ENCODE peak calls at places on chromosomes 6 and 20, in six cellular contexts. One of them, this sample, is unnamed.

GRCh38 chr6:15504040-15504491 is 158.8 kb downstream of the DTNBP1 start:
- DNase-seq in coronary artery: no peak
- DNase-seq in AG10803: peak; percentile 33
- DNase-seq in heart right ventricle: peak; percentile 47
- DNase-seq in foreskin fibroblast: peak; percentile 53
- DNase-seq in fibroblast of mammary gland: peak; percentile 62
- DNase-seq in this sample: no peak

GRCh38 chr20:10961651-10962288 is 288.0 kb upstream of the JAG1 start:
- DNase-seq in AG10803: no peak
- DNase-seq in foreskin fibroblast: peak; percentile 8
- DNase-seq in heart right ventricle: no peak
- DNase-seq in fibroblast of mammary gland: no peak
- DNase-seq in coronary artery: no peak
- DNase-seq in this sample: no peak

GRCh38 chr6:77463881-77464867 is 883 bp upstream of the HTR1B start:
- DNase-seq in fibroblast of mammary gland: no peak
- DNase-seq in AG10803: no peak
- DNase-seq in heart right ventricle: no peak
- DNase-seq in coronary artery: no peak
- DNase-seq in foreskin fibroblast: peak; percentile 73
- DNase-seq in this sample: no peak

GRCh38 chr6:3977875-3978711 is 100.8 kb downstream of the FAM217A start:
- DNase-seq in foreskin fibroblast: peak; percentile 94
- DNase-seq in coronary artery: no peak
- DNase-seq in heart right ventricle: peak; percentile 24
- DNase-seq in AG10803: peak; percentile 89
- DNase-seq in fibroblast of mammary gland: peak; percentile 94
- DNase-seq in this sample: peak; percentile 56

GRCh38 chr6:167550936-167551633 is 226.2 kb downstream of the TTLL2 start:
- DNase-seq in fibroblast of mammary gland: no peak
- DNase-seq in foreskin fibroblast: no peak
- DNase-seq in AG10803: no peak
- DNase-seq in heart right ventricle: peak; percentile 88
- DNase-seq in coronary artery: peak; percentile 86
- DNase-seq in this sample: no peak

GRCh38 chr6:87241304-87241703 is 81.1 kb upstream of the SMIM8 start:
- DNase-seq in heart right ventricle: no peak
- DNase-seq in AG10803: no peak
- DNase-seq in foreskin fibroblast: no peak
- DNase-seq in coronary artery: no peak
- DNase-seq in fibroblast of mammary gland: no peak
- DNase-seq in this sample: no peak

GRCh38 chr20:51350941-51351631 is 191.4 kb downstream of the NFATC2 start:
- DNase-seq in heart right ventricle: no peak
- DNase-seq in fibroblast of mammary gland: peak; percentile 97
- DNase-seq in foreskin fibroblast: peak; percentile 89
- DNase-seq in coronary artery: no peak
- DNase-seq in AG10803: peak; percentile 57
- DNase-seq in this sample: peak; percentile 41

GRCh38 chr20:38298768-38299288 is 5.1 kb upstream of the BPI start:
- DNase-seq in fibroblast of mammary gland: peak; percentile 60
- DNase-seq in coronary artery: peak; percentile 92
- DNase-seq in foreskin fibroblast: peak; percentile 74
- DNase-seq in AG10803: peak; percentile 69
- DNase-seq in heart right ventricle: peak; percentile 79
- DNase-seq in this sample: peak; percentile 32

GRCh38 chr6:46090115-46091079 is 39.4 kb upstream of the ENPP4 start:
- DNase-seq in coronary artery: no peak
- DNase-seq in AG10803: peak; percentile 42
- DNase-seq in foreskin fibroblast: peak; percentile 70
- DNase-seq in heart right ventricle: peak; percentile 60
- DNase-seq in fibroblast of mammary gland: peak; percentile 71
- DNase-seq in this sample: peak; percentile 37

GRCh38 chr6:3731700-3732099 is 19.8 kb downstream of the PXDC1 start:
- DNase-seq in AG10803: no peak
- DNase-seq in fibroblast of mammary gland: no peak
- DNase-seq in coronary artery: no peak
- DNase-seq in heart right ventricle: no peak
- DNase-seq in foreskin fibroblast: no peak
- DNase-seq in this sample: no peak

GRCh38 chr6:35736293-35736894 is 438 bp upstream of the ARMC12 start:
- DNase-seq in fibroblast of mammary gland: peak; percentile 61
- DNase-seq in coronary artery: peak; percentile 85
- DNase-seq in AG10803: peak; percentile 39
- DNase-seq in foreskin fibroblast: peak; percentile 84
- DNase-seq in heart right ventricle: peak; percentile 77
- DNase-seq in this sample: peak; percentile 49

GRCh38 chr6:135362124-135362523 is 135.4 kb downstream of the AHI1 start:
- DNase-seq in foreskin fibroblast: no peak
- DNase-seq in heart right ventricle: no peak
- DNase-seq in AG10803: no peak
- DNase-seq in fibroblast of mammary gland: no peak
- DNase-seq in coronary artery: no peak
- DNase-seq in this sample: no peak

GRCh38 chr20:62214067-62214466 is 6.0 kb downstream of the HRH3 start:
- DNase-seq in heart right ventricle: no peak
- DNase-seq in AG10803: no peak
- DNase-seq in coronary artery: no peak
- DNase-seq in fibroblast of mammary gland: no peak
- DNase-seq in foreskin fibroblast: no peak
- DNase-seq in this sample: no peak

GRCh38 chr6:127198549-127198948 is 68.1 kb upstream of the RNF146 start:
- DNase-seq in fibroblast of mammary gland: peak; percentile 88
- DNase-seq in coronary artery: no peak
- DNase-seq in foreskin fibroblast: peak; percentile 76
- DNase-seq in heart right ventricle: no peak
- DNase-seq in AG10803: peak; percentile 60
- DNase-seq in this sample: peak; percentile 21

GRCh38 chr6:109962271-109962670 is 15.8 kb upstream of the GPR6 start:
- DNase-seq in coronary artery: no peak
- DNase-seq in AG10803: no peak
- DNase-seq in fibroblast of mammary gland: no peak
- DNase-seq in foreskin fibroblast: no peak
- DNase-seq in heart right ventricle: no peak
- DNase-seq in this sample: no peak

GRCh38 chr6:47426524-47427302 is 50.9 kb upstream of the CD2AP start:
- DNase-seq in foreskin fibroblast: no peak
- DNase-seq in AG10803: no peak
- DNase-seq in heart right ventricle: no peak
- DNase-seq in coronary artery: no peak
- DNase-seq in fibroblast of mammary gland: peak; percentile 11
- DNase-seq in this sample: no peak

GRCh38 chr6:139932671-139933070 is 558.2 kb upstream of the CITED2 start:
- DNase-seq in coronary artery: no peak
- DNase-seq in heart right ventricle: no peak
- DNase-seq in AG10803: no peak
- DNase-seq in foreskin fibroblast: no peak
- DNase-seq in fibroblast of mammary gland: peak; percentile 23
- DNase-seq in this sample: no peak

GRCh38 chr6:87675004-87675681 is 26.9 kb downstream of the AKIRIN2 start:
- DNase-seq in coronary artery: no peak
- DNase-seq in AG10803: no peak
- DNase-seq in heart right ventricle: no peak
- DNase-seq in fibroblast of mammary gland: no peak
- DNase-seq in foreskin fibroblast: no peak
- DNase-seq in this sample: no peak

GRCh38 chr6:32096394-32097258 is 12.5 kb downstream of the TNXB start:
- DNase-seq in foreskin fibroblast: no peak
- DNase-seq in coronary artery: no peak
- DNase-seq in AG10803: no peak
- DNase-seq in heart right ventricle: no peak
- DNase-seq in fibroblast of mammary gland: no peak
- DNase-seq in this sample: no peak

GRCh38 chr6:32095338-32096086 is 13.6 kb downstream of the TNXB start:
- DNase-seq in fibroblast of mammary gland: no peak
- DNase-seq in AG10803: no peak
- DNase-seq in foreskin fibroblast: no peak
- DNase-seq in coronary artery: no peak
- DNase-seq in heart right ventricle: no peak
- DNase-seq in this sample: no peak

GRCh38 chr6:32092760-32093497 is 16.2 kb downstream of the TNXB start:
- DNase-seq in AG10803: peak; percentile 78
- DNase-seq in coronary artery: no peak
- DNase-seq in foreskin fibroblast: peak; percentile 64
- DNase-seq in heart right ventricle: no peak
- DNase-seq in fibroblast of mammary gland: peak; percentile 37
- DNase-seq in this sample: no peak

DNA sequence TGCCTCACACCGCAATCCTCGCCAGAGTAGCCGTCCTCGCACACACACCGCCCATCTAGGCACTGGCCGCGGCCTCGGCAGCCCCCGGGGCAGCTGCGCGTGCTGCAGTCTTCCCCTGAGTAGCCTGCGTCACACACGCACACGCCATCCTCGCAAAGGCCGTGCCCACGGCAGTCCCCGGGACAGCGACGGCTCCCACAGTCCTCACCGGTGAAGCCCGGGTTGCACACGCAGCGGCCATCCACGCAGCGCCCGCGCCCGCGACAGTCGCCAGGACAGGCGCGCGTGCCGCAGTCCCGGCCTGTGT is 13.1 kb downstream of the TNXB start:
- DNase-seq in fibroblast of mammary gland: no peak
- DNase-seq in AG10803: no peak
- DNase-seq in heart right ventricle: no peak
- DNase-seq in foreskin fibroblast: no peak
- DNase-seq in coronary artery: no peak
- DNase-seq in this sample: no peak
- H3K4me3 ChIP-seq in fibroblast of mammary gland: no peak overlapping the region
- H3K4me3 ChIP-seq in AG10803: no peak overlapping the region
- H3K4me3 ChIP-seq in heart right ventricle: peak overlapping the region; percentile 14
- H3K4me3 ChIP-seq in foreskin fibroblast: no peak overlapping the region
- H3K4me3 ChIP-seq in coronary artery: peak overlapping the region; percentile 32
- H3K4me3 ChIP-seq in this sample: no peak overlapping the region

DNA sequence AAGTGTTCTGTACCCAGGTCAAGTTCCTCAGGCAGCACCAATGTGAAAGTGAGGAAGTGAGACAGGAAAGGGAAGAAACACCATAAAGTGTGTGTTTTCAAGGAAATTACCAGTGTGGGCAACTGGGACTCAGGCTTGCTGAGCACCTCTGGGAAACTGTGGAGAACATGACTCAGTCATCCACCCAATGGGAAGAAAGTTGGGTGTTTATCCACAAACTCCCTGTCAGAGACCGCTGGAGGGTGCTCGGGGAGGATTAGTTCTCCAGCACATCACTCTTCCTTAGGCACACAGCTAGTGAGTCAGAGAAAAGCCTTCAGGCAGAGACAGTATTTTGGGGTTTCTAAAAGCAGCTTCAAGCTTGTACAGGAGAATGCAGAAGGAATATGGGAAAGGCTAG is 93.6 kb downstream of the PCSK2 start:
- DNase-seq in fibroblast of mammary gland: no peak
- DNase-seq in foreskin fibroblast: no peak
- DNase-seq in heart right ventricle: no peak
- DNase-seq in coronary artery: no peak
- DNase-seq in AG10803: peak; percentile 7
- DNase-seq in this sample: no peak
- TF ChIP-seq CTCF in fibroblast of mammary gland: no peak
- TF ChIP-seq CTCF in foreskin fibroblast: no peak
- TF ChIP-seq CTCF in heart right ventricle: no peak
- TF ChIP-seq CTCF in coronary artery: no peak
- TF ChIP-seq CTCF in AG10803: no peak
- TF ChIP-seq CTCF in this sample: no peak

GRCh38 chr20:32472581-32473207 is 112.4 kb downstream of the NOL4L start:
- DNase-seq in AG10803: no peak
- DNase-seq in foreskin fibroblast: no peak
- DNase-seq in fibroblast of mammary gland: no peak
- DNase-seq in heart right ventricle: no peak
- DNase-seq in coronary artery: no peak
- DNase-seq in this sample: no peak

GRCh38 chr20:32473231-32474008 is 111.7 kb downstream of the NOL4L start:
- DNase-seq in AG10803: no peak
- DNase-seq in fibroblast of mammary gland: no peak
- DNase-seq in coronary artery: no peak
- DNase-seq in foreskin fibroblast: no peak
- DNase-seq in heart right ventricle: no peak
- DNase-seq in this sample: no peak

GRCh38 chr20:32474009-32474716 is 111.0 kb downstream of the NOL4L start:
- DNase-seq in AG10803: no peak
- DNase-seq in foreskin fibroblast: no peak
- DNase-seq in coronary artery: no peak
- DNase-seq in fibroblast of mammary gland: peak; percentile 35
- DNase-seq in heart right ventricle: no peak
- DNase-seq in this sample: no peak

GRCh38 chr20:32476684-32477593 is 108.2 kb downstream of the NOL4L start:
- DNase-seq in foreskin fibroblast: no peak
- DNase-seq in coronary artery: no peak
- DNase-seq in AG10803: no peak
- DNase-seq in fibroblast of mammary gland: no peak
- DNase-seq in heart right ventricle: no peak
- DNase-seq in this sample: no peak

GRCh38 chr20:32474967-32475819 is 109.9 kb downstream of the NOL4L start:
- DNase-seq in fibroblast of mammary gland: peak; percentile 93
- DNase-seq in foreskin fibroblast: peak; percentile 99
- DNase-seq in AG10803: peak; percentile 90
- DNase-seq in coronary artery: peak; percentile 90
- DNase-seq in heart right ventricle: peak; percentile 95
- DNase-seq in this sample: peak; percentile 65
- H3K4me3 ChIP-seq in fibroblast of mammary gland: peak overlapping the region; percentile 51
- H3K4me3 ChIP-seq in foreskin fibroblast: peak overlapping the region; percentile 57
- H3K4me3 ChIP-seq in AG10803: peak overlapping the region; percentile 60
- H3K4me3 ChIP-seq in coronary artery: peak overlapping the region; percentile 70
- H3K4me3 ChIP-seq in heart right ventricle: peak overlapping the region; percentile 53
- H3K4me3 ChIP-seq in this sample: no peak overlapping the region

GRCh38 chr6:81235512-81235911 is 517.0 kb downstream of the TENT5A start:
- DNase-seq in foreskin fibroblast: no peak
- DNase-seq in AG10803: no peak
- DNase-seq in coronary artery: no peak
- DNase-seq in fibroblast of mammary gland: no peak
- DNase-seq in heart right ventricle: no peak
- DNase-seq in this sample: no peak
- TF ChIP-seq CTCF in foreskin fibroblast: no peak
- TF ChIP-seq CTCF in AG10803: no peak
- TF ChIP-seq CTCF in coronary artery: no peak
- TF ChIP-seq CTCF in fibroblast of mammary gland: no peak
- TF ChIP-seq CTCF in heart right ventricle: no peak
- TF ChIP-seq CTCF in this sample: no peak

GRCh38 chr20:8855315-8855714 is 213.6 kb upstream of the PLCB4 start:
- DNase-seq in foreskin fibroblast: peak; percentile 75
- DNase-seq in fibroblast of mammary gland: peak; percentile 70
- DNase-seq in AG10803: peak; percentile 83
- DNase-seq in heart right ventricle: peak; percentile 45
- DNase-seq in coronary artery: no peak
- DNase-seq in this sample: no peak
- H3K4me3 ChIP-seq in foreskin fibroblast: no peak overlapping the region
- H3K4me3 ChIP-seq in fibroblast of mammary gland: no peak overlapping the region
- H3K4me3 ChIP-seq in AG10803: no peak overlapping the region
- H3K4me3 ChIP-seq in heart right ventricle: no peak overlapping the region
- H3K4me3 ChIP-seq in coronary artery: peak overlapping the region; percentile 15
- H3K4me3 ChIP-seq in this sample: no peak overlapping the region